ENCODE peak calls at places on chromosome 10, in four cellular contexts. A is stomach, S is SK-N-SH, T is K562. M is an unnamed sample.
A peak's percentile ranks its signal among the peaks of the same experiment; 100 is the strongest.

GRCh38 chr10:103395754-103396066 is 565 bp downstream of the ATP5MK start:
- DNase-seq in T (no peak), A (no peak), S (no peak), M (no peak)

GRCh38 chr10:3295501-3296005 is 123.0 kb upstream of the PITRM1 start:
- DNase-seq in T (no peak), S (no peak), A (no peak), M (no peak)

GRCh38 chr10:80585812-80586211 is 48.1 kb downstream of the SH2D4B start:
- DNase-seq in S (no peak), T (no peak), A (no peak), M (no peak)

GRCh38 chr10:27020243-27020642 is 80.1 kb downstream of the ANKRD26 start:
- DNase-seq in T (no peak), A (no peak), S (no peak), M (no peak)

GRCh38 chr10:25820496-25821415 is 113.3 kb upstream of the MYO3A start:
- DNase-seq in T (no peak), S (no peak), A (no peak), M (no peak)

GRCh38 chr10:71347587-71348395 is 28.7 kb downstream of the SLC29A3 start:
- DNase-seq in T (no peak), S (no peak), A (peak; percentile 61), M (no peak)

GRCh38 chr10:99248824-99249223 is 13.2 kb upstream of the HPSE2 start:
- DNase-seq in T (no peak), S (no peak), A (no peak), M (no peak)

GRCh38 chr10:74913321-74913980 is 87.1 kb downstream of the KAT6B start:
- DNase-seq in A (no peak), T (no peak), S (no peak), M (no peak)

GRCh38 chr10:34178196-34178595 is 636.9 kb downstream of the PARD3 start:
- DNase-seq in S (no peak), A (no peak), T (no peak), M (no peak)

GRCh38 chr10:121576139-121576538 is 22.1 kb downstream of the FGFR2 start:
- DNase-seq in A (no peak), S (no peak), T (no peak), M (no peak)

GRCh38 chr10:6786579-6787031 is 206.5 kb upstream of the PRKCQ start:
- DNase-seq in S (peak; percentile 20), T (peak; percentile 11), A (no peak), M (no peak)

GRCh38 chr10:112689327-112689726 is 242.3 kb downstream of the VTI1A start:
- DNase-seq in T (peak; percentile 17), S (peak; percentile 22), A (no peak), M (no peak)

GRCh38 chr10:43229208-43230061 is 37.4 kb downstream of the RASGEF1A start:
- DNase-seq in A (no peak), S (peak; percentile 74), T (no peak), M (peak; percentile 74)

GRCh38 chr10:33492914-33493313 is 158.4 kb upstream of the NRP1 start:
- DNase-seq in A (no peak), T (no peak), S (no peak), M (no peak)

GRCh38 chr10:104505521-104506041 is 135.5 kb upstream of the SORCS3 start:
- DNase-seq in S (no peak), T (no peak), A (no peak), M (no peak)

GRCh38 chr10:133611079-133611478 is 15.5 kb downstream of the FRG2B start:
- DNase-seq in S (no peak), T (no peak), A (no peak), M (no peak)
- TF ChIP-seq POLR2AphosphoS5 in S (no peak), T (no peak), A (no peak), M (no peak)

GRCh38 chr10:110008518-110009339 is 945 bp downstream of the ADD3 start:
- DNase-seq in A (peak; percentile 66), S (peak; percentile 25), T (peak; percentile 49), M (no peak)
- TF ChIP-seq POLR2AphosphoS5 in A (no peak), S (no peak), T (no peak), M (no peak)

GRCh38 chr10:105837951-105838350 is 1196.9 kb downstream of the SORCS3 start:
- DNase-seq in S (peak; percentile 10), A (no peak), T (no peak), M (no peak)
- TF ChIP-seq POLR2AphosphoS5 in S (no peak), A (no peak), T (no peak), M (no peak)

DNA sequence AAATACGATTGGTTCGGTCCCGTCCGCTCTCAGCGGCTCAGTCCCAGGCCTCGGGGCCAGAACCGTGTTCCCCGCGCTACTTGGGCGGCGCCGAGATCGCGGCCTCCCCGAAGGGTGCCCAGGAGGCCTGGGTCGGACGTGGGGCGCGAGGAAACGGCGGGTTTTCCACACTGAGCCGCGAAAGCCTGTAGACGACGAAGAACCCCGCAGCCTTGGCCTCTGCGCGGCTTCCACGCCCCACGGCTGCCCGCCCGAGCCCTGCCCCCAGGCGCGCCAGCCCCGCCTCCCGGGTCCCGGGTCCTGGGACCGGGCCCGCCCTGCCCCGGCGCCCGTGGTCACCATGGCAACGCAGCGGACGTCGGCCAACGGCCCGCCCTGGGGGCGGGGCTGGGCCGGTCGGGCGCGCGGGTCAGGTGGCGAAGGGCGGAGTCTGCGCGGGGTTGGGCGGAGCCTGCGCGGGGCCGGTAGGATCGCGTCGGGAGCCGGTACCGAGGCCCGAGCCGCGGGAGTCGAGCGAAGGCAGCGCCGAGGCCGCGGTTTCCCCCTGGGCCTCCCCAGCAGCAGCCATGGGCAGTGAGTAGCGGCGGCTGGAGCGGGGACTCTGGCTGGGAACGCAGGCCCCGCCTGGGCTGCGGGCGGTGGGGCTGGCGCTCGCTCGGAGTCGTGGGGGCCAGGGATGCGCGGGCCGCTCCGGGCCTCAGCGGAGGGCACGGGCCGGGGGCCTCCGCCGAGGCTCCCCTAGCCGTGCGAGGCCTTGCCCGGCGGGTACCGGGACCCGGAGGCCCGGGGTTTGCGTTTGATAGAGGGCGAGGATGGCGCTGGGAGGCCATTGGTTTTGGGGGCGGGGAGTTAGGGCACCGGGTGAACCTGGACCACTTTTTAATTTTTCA is at the start of gene SEC61A2:
- DNase-seq in A (peak; percentile 98), S (peak; percentile 100), T (peak; percentile 100), M (peak; percentile 97)
- TF ChIP-seq POLR2AphosphoS5 in A (peak; percentile 68), S (no peak), T (peak; percentile 36), M (no peak)

GRCh38 chr10:101005869-101006567 is 6.4 kb downstream of the LZTS2 start:
- DNase-seq in A (no peak), S (no peak), T (no peak), M (no peak)

GRCh38 chr10:101008823-101009423 is 9.3 kb downstream of the LZTS2 start:
- DNase-seq in A (no peak), T (no peak), S (no peak), M (no peak)

GRCh38 chr10:101006593-101007098 is 7.0 kb downstream of the LZTS2 start:
- DNase-seq in A (no peak), T (no peak), S (peak; percentile 51), M (no peak)

GRCh38 chr10:101007915-101008822 is 8.6 kb downstream of the LZTS2 start:
- DNase-seq in T (no peak), S (peak; percentile 45), A (no peak), M (no peak)

GRCh38 chr10:101007099-101007711 is 7.6 kb downstream of the LZTS2 start:
- DNase-seq in S (no peak), A (no peak), T (no peak), M (no peak)
- TF ChIP-seq POLR2AphosphoS5 in S (no peak), A (no peak), T (no peak), M (no peak)

GRCh38 chr10:118793545-118793944 is 38.8 kb upstream of the CACUL1 start:
- DNase-seq in T (no peak), S (no peak), A (no peak), M (no peak)

GRCh38 chr10:118800920-118801319 is 46.1 kb upstream of the CACUL1 start:
- DNase-seq in S (peak; percentile 68), T (peak; percentile 16), A (peak; percentile 34), M (no peak)

GRCh38 chr10:118802126-118802793 is 47.5 kb upstream of the CACUL1 start:
- DNase-seq in A (peak; percentile 13), T (no peak), S (no peak), M (no peak)

GRCh38 chr10:118799779-118800178 is 45.0 kb upstream of the CACUL1 start:
- DNase-seq in S (no peak), A (no peak), T (no peak), M (no peak)

DNA sequence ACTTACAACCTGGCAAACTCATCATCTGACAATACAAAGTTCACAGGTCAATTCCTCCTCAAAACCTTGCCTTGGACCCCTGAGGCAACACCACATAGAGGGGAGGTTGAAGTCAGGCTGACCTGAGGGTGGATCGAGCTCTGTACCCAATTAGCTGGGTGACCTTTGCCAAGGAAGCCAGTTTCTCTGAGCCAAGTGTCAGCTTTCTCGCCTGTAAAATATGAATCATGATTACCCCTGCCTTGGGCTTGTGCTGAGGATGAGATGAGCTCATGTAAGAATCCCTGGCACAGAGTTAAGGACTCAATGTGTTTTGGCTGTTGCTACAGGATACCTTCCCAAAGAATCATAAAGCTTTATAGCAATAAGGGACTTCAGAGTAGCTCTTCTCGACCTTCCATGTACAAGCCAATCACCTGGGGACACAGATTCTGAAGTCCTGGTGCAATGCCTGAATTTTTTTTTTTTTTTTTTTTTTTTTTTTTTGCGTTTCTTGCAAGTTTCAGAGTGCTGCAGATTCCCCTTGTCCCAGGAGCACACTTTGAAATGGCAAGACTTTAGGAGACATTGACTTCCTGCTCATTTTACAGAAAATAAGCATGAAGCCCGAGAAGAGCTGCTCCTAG is 43.5 kb upstream of the CACUL1 start:
- DNase-seq in T (no peak), S (no peak), A (no peak), M (no peak)
- TF ChIP-seq POLR2AphosphoS5 in T (no peak), S (no peak), A (no peak), M (no peak)

GRCh38 chr10:100761191-100761590 is 15.8 kb downstream of the PAX2 start:
- DNase-seq in S (no peak), T (no peak), A (no peak), M (no peak)
- TF ChIP-seq POLR2AphosphoS5 in S (no peak), T (no peak), A (no peak), M (no peak)

DNA sequence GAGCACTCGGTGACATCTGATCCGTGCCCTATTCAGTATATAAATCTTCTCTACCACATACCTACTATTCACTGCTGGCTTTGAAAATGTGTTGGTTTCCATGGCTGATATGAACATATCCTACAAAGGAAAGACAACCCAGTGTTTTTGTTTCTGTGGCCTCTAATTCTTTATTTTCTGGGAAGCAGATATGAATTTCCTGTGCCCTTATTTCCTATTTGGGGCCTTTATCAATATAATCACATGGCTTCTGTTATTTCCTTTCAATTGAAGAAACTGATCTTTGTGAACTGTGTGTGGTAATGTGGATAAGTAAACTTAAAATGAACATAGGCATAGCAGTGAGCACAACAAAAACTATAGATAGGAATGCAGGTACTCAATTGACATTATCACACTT is 10.6 kb downstream of the CCNJ start:
- DNase-seq in S (no peak), T (no peak), A (no peak), M (no peak)
- TF ChIP-seq POLR2AphosphoS5 in S (no peak), T (no peak), A (no peak), M (no peak)

DNA sequence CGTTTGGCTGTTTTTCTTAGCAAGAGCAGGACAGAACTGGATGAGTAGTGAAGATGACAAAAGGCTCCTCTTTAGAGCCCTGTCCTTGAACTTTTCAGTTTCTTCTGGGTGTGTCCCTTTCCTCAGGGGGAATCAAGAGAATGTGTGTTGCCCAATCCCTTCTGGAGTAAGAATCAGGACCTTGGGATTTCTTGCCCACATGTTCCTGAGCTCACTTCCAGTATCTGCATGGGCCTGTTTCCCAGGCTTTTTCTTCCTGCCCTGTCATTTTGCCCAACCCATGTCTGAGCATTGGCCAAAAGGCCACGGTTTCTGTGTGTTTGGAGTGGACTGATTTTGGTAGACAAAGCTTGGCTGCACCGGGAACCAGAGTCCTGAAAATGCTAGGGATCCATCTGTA is 195.8 kb upstream of the CSTF2T start:
- DNase-seq in S (no peak), A (no peak), T (no peak), M (peak; percentile 83)
- TF ChIP-seq POLR2AphosphoS5 in S (no peak), A (no peak), T (no peak), M (no peak)

M was measured in suprapubic skin.